ENCODE peak calls at places on chromosomes 6 and 20, in five cellular contexts. C is sciatic nerve, R is fibroblast of lung, E is NCI-H1694, A is T-helper 2 cell. K is an unnamed sample.

GRCh38 chr20:54909702-54910101 is 434.3 kb downstream of the DOK5 start:
- DNase-seq in R (no peak), A (no peak), E (no peak), C (no peak), K (no peak)

GRCh38 chr20:63693975-63694595 is 2.4 kb upstream of the TNFRSF6B start:
- DNase-seq in E (no peak), R (no peak), C (peak; percentile 40), A (no peak), K (no peak)

GRCh38 chr6:32192608-32193039 is at the start of gene GPSM3:
- DNase-seq in E (no peak), R (peak; percentile 25), C (peak; percentile 80), A (peak; percentile 57), K (peak; percentile 88)

GRCh38 chr6:85285146-85285545 is 164.7 kb upstream of the NT5E start:
- DNase-seq in E (no peak), C (no peak), A (no peak), R (no peak), K (no peak)

GRCh38 chr6:45476341-45476740 is 98.6 kb upstream of the SUPT3H start:
- DNase-seq in E (no peak), A (no peak), C (no peak), R (no peak), K (no peak)

GRCh38 chr6:43943781-43944250 is 173.8 kb downstream of the VEGFA start:
- DNase-seq in C (peak; percentile 60), R (peak; percentile 72), A (no peak), E (no peak), K (peak; percentile 76)

GRCh38 chr6:5507056-5507722 is 245.9 kb downstream of the FARS2 start:
- DNase-seq in A (no peak), R (no peak), E (no peak), C (no peak), K (no peak)

GRCh38 chr20:54132612-54133433 is 41.0 kb downstream of the CYP24A1 start:
- DNase-seq in E (no peak), A (no peak), C (no peak), R (peak; percentile 99), K (no peak)

GRCh38 chr6:87174078-87174579 is 18.8 kb downstream of the ZNF292 start:
- DNase-seq in C (no peak), E (no peak), A (no peak), R (no peak), K (no peak)

GRCh38 chr6:158559895-158560786 is at the start of gene TMEM181:
- DNase-seq in C (peak; percentile 92), E (peak; percentile 32), A (peak; percentile 74), R (peak; percentile 83), K (peak; percentile 95)

GRCh38 chr20:56634307-56634706 is 5.2 kb downstream of the TFAP2C start:
- DNase-seq in E (no peak), A (no peak), R (no peak), C (no peak), K (no peak)

GRCh38 chr6:160088069-160088773 is 33.4 kb upstream of the SLC22A1 start:
- DNase-seq in A (no peak), R (peak; percentile 78), E (peak; percentile 39), C (peak; percentile 84), K (no peak)

GRCh38 chr6:21438237-21438985 is 155.1 kb upstream of the SOX4 start:
- DNase-seq in A (no peak), C (no peak), R (peak; percentile 63), E (peak; percentile 10), K (no peak)

GRCh38 chr20:34536798-34537394 is 20.7 kb downstream of the DYNLRB1 start:
- DNase-seq in R (no peak), A (no peak), E (no peak), C (no peak), K (no peak)

GRCh38 chr20:3925113-3925695 is 36.0 kb downstream of the PANK2 start:
- DNase-seq in A (no peak), R (no peak), C (no peak), E (no peak), K (no peak)

GRCh38 chr20:50012282-50013263 is 29.8 kb downstream of the SNAI1 start:
- DNase-seq in A (no peak), C (no peak), R (no peak), E (no peak), K (no peak)

GRCh38 chr20:12058201-12058600 is 140.5 kb downstream of the BTBD3 start:
- DNase-seq in C (no peak), A (no peak), R (peak; percentile 59), E (no peak), K (no peak)

GRCh38 chr6:34000281-34000680 is 145.6 kb downstream of the GRM4 start:
- DNase-seq in C (no peak), R (no peak), E (no peak), A (no peak), K (peak; percentile 59)

GRCh38 chr6:34018026-34018425 is 127.9 kb downstream of the GRM4 start:
- DNase-seq in C (no peak), A (no peak), R (no peak), E (no peak), K (no peak)

GRCh38 chr20:32582659-32583580 is 2.2 kb downstream of the NOL4L start:
- DNase-seq in E (no peak), A (no peak), R (peak; percentile 27), C (no peak), K (no peak)

GRCh38 chr6:40936810-40937209 is 102.2 kb downstream of the UNC5CL start:
- DNase-seq in A (no peak), C (no peak), R (peak; percentile 96), E (no peak), K (no peak)

GRCh38 chr20:31569163-31570020 is 35.7 kb upstream of the ID1 start:
- DNase-seq in E (peak; percentile 46), R (peak; percentile 55), A (peak; percentile 36), C (peak; percentile 75), K (peak; percentile 75)

K was measured in upper lobe of right lung.